ENCODE peak calls at places on chromosomes 13 and 19, in four cellular contexts. Q is EL, M is GM04503, T is IMR-90. C is an unnamed sample.

GRCh38 chr19:17109962-17110598 is 34.5 kb downstream of the MYO9B start:
- DNase-seq in Q (no peak), M (no peak), T (no peak), C (no peak)

GRCh38 chr19:3073931-3074595 is 11.8 kb upstream of the TLE5 start:
- DNase-seq in Q (no peak), M (no peak), T (no peak), C (no peak)

GRCh38 chr13:85969331-85969730 is 170.1 kb upstream of the SLITRK6 start:
- DNase-seq in Q (no peak), M (no peak), T (no peak), C (no peak)

GRCh38 chr13:37369618-37370017 is 228.9 kb downstream of the POSTN start:
- DNase-seq in Q (peak), M (no peak), T (peak), C (no peak)

GRCh38 chr13:103903790-103904189 is 837.6 kb upstream of the SLC10A2 start:
- DNase-seq in Q (no peak), M (no peak), T (no peak), C (no peak)

GRCh38 chr13:70568571-70568970 is 460.3 kb upstream of the KLHL1 start:
- DNase-seq in Q (peak), M (peak), T (peak), C (no peak)

GRCh38 chr19:15101479-15102082 is 5.6 kb upstream of the SYDE1 start:
- DNase-seq in Q (peak), M (no peak), T (peak), C (no peak)

GRCh38 chr19:45311640-45312039 is 11.0 kb downstream of the CKM start:
- DNase-seq in Q (peak), M (no peak), T (no peak), C (no peak)

GRCh38 chr19:47411101-47411500 is 8.2 kb downstream of the MEIS3 start:
- DNase-seq in Q (no peak), M (no peak), T (peak), C (no peak)

GRCh38 chr13:35711909-35712308 is 235.4 kb upstream of the MAB21L1 start:
- DNase-seq in Q (no peak), M (no peak), T (no peak), C (no peak)

GRCh38 chr19:55527197-55528029 is 9.5 kb downstream of the SBK2 start:
- DNase-seq in Q (no peak), M (no peak), T (no peak), C (no peak)

GRCh38 chr19:3665681-3666544 is 34.4 kb downstream of the PIP5K1C start:
- DNase-seq in Q (peak), M (no peak), T (no peak), C (no peak)

GRCh38 chr19:9862897-9863296 is 27.8 kb downstream of the PIN1 start:
- DNase-seq in Q (no peak), M (no peak), T (no peak), C (no peak)